ENCODE peak calls at places on chromosomes 1 and 21, in seven cellular contexts. One of them, this sample, is unnamed.

GRCh38 chr1:247857069-247857985 is at the start of gene TRIM58:
- DNase-seq in A549: no peak
- DNase-seq in endothelial cell of umbilical vein: no peak
- DNase-seq in K562: peak; percentile 96
- DNase-seq in HepG2: no peak
- DNase-seq in WTC11: peak; percentile 39
- DNase-seq in GM12878: no peak
- DNase-seq in this sample: peak; percentile 54

GRCh38 chr1:114173704-114174103 is 20.0 kb upstream of the SYT6 start:
- DNase-seq in A549: no peak
- DNase-seq in endothelial cell of umbilical vein: no peak
- DNase-seq in K562: no peak
- DNase-seq in HepG2: no peak
- DNase-seq in WTC11: no peak
- DNase-seq in GM12878: no peak
- DNase-seq in this sample: no peak

GRCh38 chr1:67627906-67628305 is 57.1 kb upstream of the GADD45A start:
- DNase-seq in A549: no peak
- DNase-seq in endothelial cell of umbilical vein: no peak
- DNase-seq in K562: no peak
- DNase-seq in HepG2: no peak
- DNase-seq in WTC11: no peak
- DNase-seq in GM12878: no peak
- DNase-seq in this sample: no peak

GRCh38 chr1:67190942-67191341 is 24.7 kb downstream of the IL23R start:
- DNase-seq in A549: no peak
- DNase-seq in endothelial cell of umbilical vein: no peak
- DNase-seq in K562: peak; percentile 26
- DNase-seq in HepG2: no peak
- DNase-seq in WTC11: no peak
- DNase-seq in GM12878: no peak
- DNase-seq in this sample: no peak

GRCh38 chr21:32457360-32457840 is 44.9 kb downstream of the EVA1C start:
- DNase-seq in A549: no peak
- DNase-seq in endothelial cell of umbilical vein: peak; percentile 61
- DNase-seq in K562: peak; percentile 27
- DNase-seq in HepG2: peak; percentile 41
- DNase-seq in WTC11: no peak
- DNase-seq in GM12878: no peak
- DNase-seq in this sample: no peak

GRCh38 chr1:76336951-76337371 is 262.4 kb downstream of the ST6GALNAC3 start:
- DNase-seq in A549: no peak
- DNase-seq in endothelial cell of umbilical vein: no peak
- DNase-seq in K562: no peak
- DNase-seq in HepG2: no peak
- DNase-seq in WTC11: peak; percentile 16
- DNase-seq in GM12878: no peak
- DNase-seq in this sample: no peak

GRCh38 chr1:20372676-20373075 is 82.0 kb downstream of the VWA5B1 start:
- DNase-seq in A549: no peak
- DNase-seq in endothelial cell of umbilical vein: no peak
- DNase-seq in K562: no peak
- DNase-seq in HepG2: no peak
- DNase-seq in WTC11: no peak
- DNase-seq in GM12878: no peak
- DNase-seq in this sample: no peak

GRCh38 chr1:225653463-225654276 is 747 bp upstream of the ENAH start:
- DNase-seq in A549: peak; percentile 51
- DNase-seq in endothelial cell of umbilical vein: peak; percentile 83
- DNase-seq in K562: no peak
- DNase-seq in HepG2: peak; percentile 45
- DNase-seq in WTC11: peak; percentile 56
- DNase-seq in GM12878: no peak
- DNase-seq in this sample: peak; percentile 44

GRCh38 chr1:65820983-65821382 is 28.3 kb downstream of the PDE4B start:
- DNase-seq in A549: no peak
- DNase-seq in endothelial cell of umbilical vein: no peak
- DNase-seq in K562: no peak
- DNase-seq in HepG2: no peak
- DNase-seq in WTC11: no peak
- DNase-seq in GM12878: no peak
- DNase-seq in this sample: peak; percentile 15

GRCh38 chr1:229059671-229060079 is 211.2 kb upstream of the RAB4A start:
- DNase-seq in A549: no peak
- DNase-seq in endothelial cell of umbilical vein: peak; percentile 67
- DNase-seq in K562: no peak
- DNase-seq in HepG2: no peak
- DNase-seq in WTC11: no peak
- DNase-seq in GM12878: no peak
- DNase-seq in this sample: no peak

GRCh38 chr1:25774921-25775774 is 24.8 kb upstream of the SELENON start:
- DNase-seq in A549: no peak
- DNase-seq in endothelial cell of umbilical vein: no peak
- DNase-seq in K562: no peak
- DNase-seq in HepG2: no peak
- DNase-seq in WTC11: no peak
- DNase-seq in GM12878: peak; percentile 5
- DNase-seq in this sample: no peak

GRCh38 chr1:200483491-200484143 is 73.8 kb upstream of the ZNF281 start:
- DNase-seq in A549: peak; percentile 98
- DNase-seq in endothelial cell of umbilical vein: peak; percentile 94
- DNase-seq in K562: peak; percentile 50
- DNase-seq in HepG2: peak; percentile 77
- DNase-seq in WTC11: no peak
- DNase-seq in GM12878: peak; percentile 72
- DNase-seq in this sample: peak; percentile 78

GRCh38 chr1:37795340-37796110 is 1.9 kb downstream of the MANEAL start:
- DNase-seq in A549: no peak
- DNase-seq in endothelial cell of umbilical vein: peak; percentile 24
- DNase-seq in K562: peak; percentile 86
- DNase-seq in HepG2: no peak
- DNase-seq in WTC11: peak; percentile 85
- DNase-seq in GM12878: no peak
- DNase-seq in this sample: peak; percentile 66

GRCh38 chr21:43775190-43775589 is 918 bp downstream of the CSTB start:
- DNase-seq in A549: no peak
- DNase-seq in endothelial cell of umbilical vein: no peak
- DNase-seq in K562: no peak
- DNase-seq in HepG2: no peak
- DNase-seq in WTC11: no peak
- DNase-seq in GM12878: no peak
- DNase-seq in this sample: no peak

GRCh38 chr21:43777953-43778352 is 1.8 kb upstream of the CSTB start:
- DNase-seq in A549: no peak
- DNase-seq in endothelial cell of umbilical vein: no peak
- DNase-seq in K562: no peak
- DNase-seq in HepG2: no peak
- DNase-seq in WTC11: no peak
- DNase-seq in GM12878: no peak
- DNase-seq in this sample: no peak

GRCh38 chr21:43778469-43779335 is 2.6 kb upstream of the CSTB start:
- DNase-seq in A549: no peak
- DNase-seq in endothelial cell of umbilical vein: no peak
- DNase-seq in K562: peak; percentile 40
- DNase-seq in HepG2: no peak
- DNase-seq in WTC11: no peak
- DNase-seq in GM12878: no peak
- DNase-seq in this sample: peak; percentile 66

GRCh38 chr21:43774163-43774562 is 1.9 kb downstream of the CSTB start:
- DNase-seq in A549: no peak
- DNase-seq in endothelial cell of umbilical vein: no peak
- DNase-seq in K562: no peak
- DNase-seq in HepG2: no peak
- DNase-seq in WTC11: no peak
- DNase-seq in GM12878: no peak
- DNase-seq in this sample: no peak

GRCh38 chr21:43775795-43776430 is at the start of gene CSTB:
- DNase-seq in A549: peak; percentile 53
- DNase-seq in endothelial cell of umbilical vein: peak; percentile 68
- DNase-seq in K562: peak; percentile 76
- DNase-seq in HepG2: peak; percentile 37
- DNase-seq in WTC11: peak; percentile 83
- DNase-seq in GM12878: no peak
- DNase-seq in this sample: peak; percentile 85
- TF ChIP-seq MAX in A549: peak; percentile 51
- TF ChIP-seq MAX in endothelial cell of umbilical vein: peak; percentile 58
- TF ChIP-seq MAX in K562: peak; percentile 69
- TF ChIP-seq MAX in HepG2: no peak
- TF ChIP-seq MAX in WTC11: peak; percentile 29
- TF ChIP-seq MAX in GM12878: peak; percentile 42
- TF ChIP-seq MAX in this sample: peak; percentile 82

DNA sequence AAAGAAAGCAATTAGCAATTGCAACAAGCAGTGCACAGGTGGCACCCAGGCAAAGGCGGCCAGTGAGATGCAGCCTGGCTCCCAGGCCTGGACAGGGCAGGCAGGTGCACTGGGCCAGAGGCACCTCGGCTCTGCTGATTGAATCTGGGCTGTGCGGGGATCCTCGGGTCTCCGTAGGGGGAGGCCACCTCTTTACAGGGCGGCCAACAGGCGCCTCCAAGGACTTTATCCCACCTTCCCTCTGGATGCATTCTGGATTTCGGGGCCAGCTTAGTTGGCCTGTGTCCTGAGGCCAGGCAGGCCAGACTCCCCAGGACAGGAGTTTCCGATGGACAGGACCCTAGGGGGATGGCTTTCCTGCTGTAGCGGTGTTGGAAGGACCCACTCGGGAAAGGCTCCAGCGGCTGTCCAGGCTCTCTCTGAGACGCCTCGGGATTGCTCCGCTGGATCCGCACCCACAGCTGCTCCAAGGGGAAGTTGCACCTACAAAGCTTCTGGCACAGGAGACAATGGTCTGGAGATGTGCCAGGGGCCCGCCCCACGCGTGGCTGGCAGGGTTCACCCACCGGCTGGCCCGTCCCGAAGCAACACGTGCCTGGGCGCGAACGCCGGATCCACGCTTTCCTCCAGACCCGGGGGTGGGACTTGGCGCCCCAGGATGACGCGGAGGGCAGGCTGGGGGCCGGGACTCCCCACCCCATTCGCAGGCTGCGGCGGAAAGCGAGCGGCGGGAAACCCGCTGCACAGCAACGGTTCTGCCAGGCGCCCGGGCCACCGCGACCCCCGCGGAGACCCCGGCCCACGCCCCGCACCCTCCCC is 810 bp downstream of the SLC19A1 start:
- DNase-seq in A549: peak; percentile 80
- DNase-seq in endothelial cell of umbilical vein: peak; percentile 53
- DNase-seq in K562: peak; percentile 90
- DNase-seq in HepG2: no peak
- DNase-seq in WTC11: peak; percentile 25
- DNase-seq in GM12878: no peak
- DNase-seq in this sample: peak; percentile 85
- TF ChIP-seq MAX in A549: peak; percentile 95
- TF ChIP-seq MAX in endothelial cell of umbilical vein: peak; percentile 77
- TF ChIP-seq MAX in K562: peak; percentile 98
- TF ChIP-seq MAX in HepG2: peak; percentile 96
- TF ChIP-seq MAX in WTC11: peak; percentile 94
- TF ChIP-seq MAX in GM12878: peak; percentile 97
- TF ChIP-seq MAX in this sample: peak; percentile 99

GRCh38 chr1:202349263-202349928 is 897 bp downstream of the PPP1R12B start:
- DNase-seq in A549: no peak
- DNase-seq in endothelial cell of umbilical vein: peak; percentile 81
- DNase-seq in K562: peak; percentile 81
- DNase-seq in HepG2: peak; percentile 43
- DNase-seq in WTC11: no peak
- DNase-seq in GM12878: no peak
- DNase-seq in this sample: peak; percentile 43

GRCh38 chr1:202348005-202348508 is 442 bp upstream of the PPP1R12B start:
- DNase-seq in A549: no peak
- DNase-seq in endothelial cell of umbilical vein: no peak
- DNase-seq in K562: no peak
- DNase-seq in HepG2: no peak
- DNase-seq in WTC11: no peak
- DNase-seq in GM12878: no peak
- DNase-seq in this sample: peak; percentile 8

GRCh38 chr1:202348509-202349262 is at the start of gene PPP1R12B:
- DNase-seq in A549: peak; percentile 86
- DNase-seq in endothelial cell of umbilical vein: peak; percentile 99
- DNase-seq in K562: peak; percentile 99
- DNase-seq in HepG2: peak; percentile 98
- DNase-seq in WTC11: peak; percentile 98
- DNase-seq in GM12878: peak; percentile 94
- DNase-seq in this sample: peak; percentile 99

DNA sequence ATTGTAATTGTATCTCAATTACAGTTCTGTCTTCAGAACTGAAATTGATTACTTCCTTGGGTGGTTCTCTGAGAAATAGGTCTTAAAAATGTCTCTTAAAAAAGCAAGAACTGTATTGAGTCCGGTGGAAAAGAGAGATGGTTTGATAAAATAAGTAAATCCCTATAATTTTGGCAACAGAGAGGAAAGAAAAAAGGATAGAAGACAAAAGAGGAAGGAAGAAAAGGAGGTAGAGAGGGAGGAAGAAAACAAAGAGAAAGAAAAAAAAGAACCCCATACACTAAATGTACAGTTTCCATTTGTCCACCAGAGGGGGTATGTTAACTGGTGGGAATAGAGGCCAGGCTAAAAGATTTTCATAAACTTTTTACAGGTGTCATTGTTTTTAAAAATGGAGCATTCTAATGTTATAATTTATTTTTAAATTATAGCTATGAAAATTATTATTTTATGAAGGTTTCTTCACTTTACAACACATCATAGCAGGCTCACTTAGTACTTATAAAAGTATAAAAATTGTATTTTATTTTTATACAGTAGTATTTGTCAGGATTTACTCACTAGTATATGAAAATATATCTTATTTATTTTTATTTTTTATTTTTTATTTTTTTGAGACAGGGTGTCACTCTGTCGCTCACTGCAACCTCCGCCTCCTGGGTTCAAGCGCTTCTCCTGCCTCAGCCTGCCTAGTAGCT is 2.1 kb upstream of the UBE2T start:
- DNase-seq in A549: peak; percentile 39
- DNase-seq in endothelial cell of umbilical vein: peak; percentile 40
- DNase-seq in K562: peak; percentile 69
- DNase-seq in HepG2: peak; percentile 56
- DNase-seq in WTC11: no peak
- DNase-seq in GM12878: no peak
- DNase-seq in this sample: peak; percentile 58
- TF ChIP-seq MAX in A549: no peak
- TF ChIP-seq MAX in endothelial cell of umbilical vein: no peak
- TF ChIP-seq MAX in K562: no peak
- TF ChIP-seq MAX in HepG2: no peak
- TF ChIP-seq MAX in WTC11: no peak
- TF ChIP-seq MAX in GM12878: no peak
- TF ChIP-seq MAX in this sample: no peak

DNA sequence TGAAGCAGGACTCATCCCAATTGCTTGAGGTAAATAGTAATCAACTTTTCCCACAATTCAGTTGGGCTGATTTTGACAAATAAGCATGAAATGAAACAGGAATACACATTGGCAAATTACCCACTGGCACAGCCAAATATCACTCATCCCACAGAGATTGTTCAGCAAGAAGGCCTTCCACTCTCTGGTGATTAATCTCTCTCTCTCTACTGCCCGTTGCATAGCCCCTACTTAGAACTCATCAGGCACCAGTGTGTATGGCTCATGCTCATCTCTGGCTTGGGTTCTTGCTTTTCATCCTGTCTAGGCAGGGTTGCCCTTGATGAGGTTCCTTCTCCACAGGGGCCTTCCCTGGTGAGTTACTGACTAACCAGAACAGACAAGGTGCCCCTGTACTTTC is 1.1 kb downstream of the BSDC1 start:
- DNase-seq in A549: no peak
- DNase-seq in endothelial cell of umbilical vein: no peak
- DNase-seq in K562: peak; percentile 40
- DNase-seq in HepG2: peak; percentile 13
- DNase-seq in WTC11: no peak
- DNase-seq in GM12878: no peak
- DNase-seq in this sample: no peak
- TF ChIP-seq MAX in A549: no peak
- TF ChIP-seq MAX in endothelial cell of umbilical vein: no peak
- TF ChIP-seq MAX in K562: no peak
- TF ChIP-seq MAX in HepG2: no peak
- TF ChIP-seq MAX in WTC11: no peak
- TF ChIP-seq MAX in GM12878: no peak
- TF ChIP-seq MAX in this sample: no peak

This sample was measured in NB4.